ENCODE peak calls at places on chromosome 14, in five cellular contexts. M, D, V, H and N are unnamed samples.

GRCh38 chr14:61212546-61212945 is 68.6 kb downstream of the TMEM30B start:
- DNase-seq in V (no peak), D (no peak), H (no peak), M (no peak), N (no peak)

GRCh38 chr14:93056166-93056839 is 59.4 kb downstream of the ITPK1 start:
- DNase-seq in D (no peak), M (peak), H (no peak), V (no peak), N (no peak)

GRCh38 chr14:29301571-29301970 is 535.0 kb downstream of the FOXG1 start:
- DNase-seq in M (no peak), D (no peak), H (no peak), V (no peak), N (no peak)

GRCh38 chr14:71952381-71953363 is 20.4 kb downstream of the RGS6 start:
- DNase-seq in M (no peak), H (no peak), D (no peak), V (no peak), N (no peak)

GRCh38 chr14:96805906-96806305 is 8.7 kb downstream of the VRK1 start:
- DNase-seq in V (no peak), D (no peak), H (no peak), M (no peak), N (no peak)

GRCh38 chr14:91140672-91141071 is 26.8 kb downstream of the DGLUCY start:
- DNase-seq in M (no peak), V (no peak), H (peak), D (no peak), N (peak)

GRCh38 chr14:64234877-64235651 is 59.1 kb downstream of the ESR2 start:
- DNase-seq in D (peak), V (peak), M (no peak), H (peak), N (peak)

GRCh38 chr14:71228711-71229110 is 321.5 kb downstream of the PCNX1 start:
- DNase-seq in V (no peak), D (no peak), M (no peak), H (no peak), N (no peak)

GRCh38 chr14:85991156-85991555 is 461.2 kb downstream of the FLRT2 start:
- DNase-seq in M (no peak), D (no peak), H (no peak), V (no peak), N (no peak)

GRCh38 chr14:92719421-92719820 is 29.0 kb downstream of the LGMN start:
- DNase-seq in M (peak), H (no peak), D (no peak), V (no peak), N (peak)

GRCh38 chr14:100342195-100342594 is 19.1 kb downstream of the SLC25A47 start:
- DNase-seq in D (no peak), H (no peak), M (no peak), V (no peak), N (no peak)

GRCh38 chr14:33454022-33454645 is 496.7 kb downstream of the EGLN3 start:
- DNase-seq in D (no peak), M (no peak), V (no peak), H (no peak), N (peak)

GRCh38 chr14:24259282-24260025 is 3.5 kb downstream of the TGM1 start:
- DNase-seq in H (no peak), V (peak), D (no peak), M (no peak), N (peak)

GRCh38 chr14:77988966-77989365 is 181.2 kb upstream of the NRXN3 start:
- DNase-seq in H (peak), D (peak), V (peak), M (peak), N (peak)

GRCh38 chr14:47365248-47365647 is 310.2 kb downstream of the MDGA2 start:
- DNase-seq in M (no peak), V (no peak), D (no peak), H (no peak), N (no peak)

DNA sequence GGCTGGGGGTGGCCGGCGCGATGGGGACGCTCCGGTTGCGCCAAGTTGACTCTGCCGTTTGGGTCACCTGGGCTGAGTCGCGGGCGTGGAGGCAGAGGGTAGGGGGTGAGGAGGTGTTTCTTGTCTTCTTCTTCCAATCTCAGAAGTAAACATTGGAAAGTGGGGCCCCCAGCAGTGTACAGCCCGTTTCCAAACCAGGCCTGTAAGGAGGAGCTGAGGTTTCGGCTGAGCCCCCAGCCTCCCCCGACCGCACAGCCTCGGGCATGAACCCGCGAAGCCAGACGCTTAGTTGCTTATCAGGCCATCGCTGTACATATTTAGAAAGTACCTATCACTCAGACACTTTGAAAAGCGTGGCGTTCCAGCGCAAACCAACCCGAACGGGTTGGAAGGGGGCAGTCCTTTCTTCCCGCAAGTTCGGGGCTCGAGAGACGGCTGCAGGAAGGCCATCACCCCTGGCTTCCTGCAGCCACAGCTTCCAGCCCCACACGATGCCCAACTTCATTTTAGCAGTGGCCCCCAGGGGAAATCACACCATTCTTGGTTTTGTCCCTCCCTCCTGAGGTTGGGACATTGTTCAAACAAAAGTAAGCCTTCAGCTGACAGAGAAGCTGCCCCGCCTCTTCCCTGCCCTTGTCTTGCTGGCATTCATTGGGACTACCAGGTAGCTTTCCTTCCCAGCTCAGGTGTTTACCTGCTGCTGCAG is 164.1 kb downstream of the ZFP36L1 start:
- DNase-seq in D (no peak), H (peak), M (no peak), V (no peak), N (no peak)
- H3K4me3 ChIP-seq in D (no peak), H (no peak), M (no peak), V (peak), N (no peak)

GRCh38 chr14:55377236-55377635 is 34.4 kb downstream of the ATG14 start:
- DNase-seq in H (no peak), D (no peak), V (no peak), M (no peak), N (no peak)
- TF ChIP-seq CTCF in H (peak), D (peak), V (no peak), M (no peak), N (no peak)

GRCh38 chr14:37593496-37594237 is 1.4 kb downstream of the FOXA1 start:
- DNase-seq in D (no peak), M (no peak), V (no peak), H (no peak), N (no peak)

GRCh38 chr14:37591311-37591940 is 3.6 kb downstream of the FOXA1 start:
- DNase-seq in M (no peak), H (peak), D (no peak), V (no peak), N (no peak)

GRCh38 chr14:37591941-37592287 is 3.1 kb downstream of the FOXA1 start:
- DNase-seq in H (no peak), V (no peak), M (no peak), D (no peak), N (no peak)

GRCh38 chr14:37594238-37594915 is 672 bp downstream of the FOXA1 start:
- DNase-seq in V (peak), H (peak), M (peak), D (no peak), N (peak)

GRCh38 chr14:37592288-37593274 is 2.5 kb downstream of the FOXA1 start:
- DNase-seq in D (no peak), M (no peak), H (peak), V (no peak), N (no peak)
- H3K4me3 ChIP-seq in D (no peak), M (no peak), H (peak), V (no peak), N (no peak)

GRCh38 chr14:80364274-80364673 is 153.0 kb upstream of the DIO2 start:
- DNase-seq in V (peak), D (no peak), H (no peak), M (peak), N (peak)
- TF ChIP-seq CTCF in V (peak), D (peak), H (peak), M (peak), N (peak)

GRCh38 chr14:74890262-74890661 is 8.5 kb downstream of the DLST start:
- DNase-seq in H (no peak), M (no peak), V (no peak), D (no peak), N (no peak)
- H3K4me3 ChIP-seq in H (no peak), M (no peak), V (no peak), D (no peak), N (no peak)